ENCODE peak calls at places on chromosome 7, in seven cellular contexts. J is A549, O is ovary, T is lower leg skin, I is stomach, K is right lobe of liver, B is tibial nerve. L is an unnamed sample.

GRCh38 chr7:196778-197321 is 4.5 kb downstream of the FAM20C start:
- DNase-seq in J (no peak), O (no peak), T (no peak), I (no peak), K (no peak), B (no peak), L (no peak)

GRCh38 chr7:156539999-156540398 is 100.6 kb upstream of the RNF32 start:
- DNase-seq in J (no peak), O (no peak), T (no peak), I (no peak), K (no peak), B (no peak), L (no peak)

GRCh38 chr7:47495269-47495875 is 86.5 kb downstream of the TNS3 start:
- DNase-seq in J (no peak), O (no peak), T (no peak), I (no peak), K (no peak), B (no peak), L (no peak)

GRCh38 chr7:19587291-19587690 is 121.5 kb downstream of the POLR1F start:
- DNase-seq in J (no peak), O (no peak), T (no peak), I (no peak), K (no peak), B (no peak), L (no peak)

GRCh38 chr7:19715499-19715898 is 6.7 kb upstream of the POLR1F start:
- DNase-seq in J (no peak), O (no peak), T (no peak), I (no peak), K (no peak), B (no peak), L (no peak)

GRCh38 chr7:95509199-95509598 is 23.5 kb downstream of the ASB4 start:
- DNase-seq in J (no peak), O (no peak), T (no peak), I (no peak), K (no peak), B (no peak), L (no peak)

GRCh38 chr7:128450409-128450808 is 5.3 kb upstream of the HILPDA start:
- DNase-seq in J (no peak), O (no peak), T (no peak), I (no peak), K (no peak), B (no peak), L (no peak)

GRCh38 chr7:149285581-149285975 is 23.6 kb downstream of the ZNF783 start:
- DNase-seq in J (peak; percentile 36), O (peak; percentile 55), T (no peak), I (no peak), K (no peak), B (no peak), L (peak; percentile 22)

GRCh38 chr7:38846280-38846679 is 62.7 kb downstream of the VPS41 start:
- DNase-seq in J (peak; percentile 21), O (no peak), T (no peak), I (no peak), K (no peak), B (no peak), L (no peak)

DNA sequence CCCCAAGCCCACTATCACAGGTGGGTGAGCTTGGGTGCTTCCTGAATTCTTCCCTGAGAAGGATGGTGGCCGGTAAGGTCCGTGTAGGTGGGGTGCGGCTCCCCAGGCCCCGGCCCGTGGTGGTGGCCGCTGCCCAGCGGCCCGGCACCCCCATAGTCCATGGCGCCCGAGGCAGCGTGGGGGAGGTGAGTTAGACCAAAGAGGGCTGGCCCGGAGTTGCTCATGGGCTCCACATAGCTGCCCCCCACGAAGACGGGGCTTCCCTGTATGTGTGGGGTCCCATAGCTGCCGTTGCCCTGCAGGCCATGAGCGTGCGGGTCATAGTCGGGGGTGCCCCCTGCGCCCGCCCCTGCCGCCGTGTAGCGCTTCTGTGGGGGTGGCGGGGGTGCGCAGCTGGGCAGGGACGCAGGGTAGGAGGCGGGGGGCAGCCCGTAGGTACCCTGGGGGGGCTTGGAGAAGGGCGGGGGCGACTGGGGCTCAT is 5.5 kb upstream of the HOXA2 start:
- DNase-seq in J (no peak), O (no peak), T (no peak), I (no peak), K (no peak), B (no peak), L (peak; percentile 59)
- TF ChIP-seq POLR2A in J (no peak), O (no peak), T (no peak), I (no peak), K (no peak), B (no peak), L (no peak)

DNA sequence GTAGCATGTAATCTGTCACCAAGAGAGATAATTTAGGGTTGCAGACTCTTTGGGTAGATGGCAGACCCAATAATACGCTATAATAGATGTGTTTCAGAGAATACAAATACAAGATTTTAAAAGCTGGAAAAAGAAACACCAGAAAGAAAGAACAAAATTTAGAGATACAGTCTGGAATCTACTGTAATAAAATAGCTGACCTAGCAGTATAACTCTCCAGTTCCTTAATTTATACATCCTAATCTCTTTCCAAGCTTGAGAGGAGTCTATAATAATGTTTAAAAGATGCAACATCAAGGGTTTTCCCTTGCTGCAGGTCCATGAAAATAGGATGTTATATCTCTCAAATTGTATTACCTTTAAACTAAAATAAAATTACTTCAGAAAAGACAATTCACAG is 27.2 kb upstream of the GPR22 start:
- DNase-seq in J (no peak), O (no peak), T (no peak), I (no peak), K (no peak), B (no peak), L (no peak)
- TF ChIP-seq CTCF in J (no peak), O (no peak), T (no peak), I (no peak), K (no peak), B (no peak), L (no peak)

GRCh38 chr7:44066111-44066460 is 719 bp upstream of the PGAM2 start:
- DNase-seq in J (no peak), O (peak; percentile 4), T (no peak), I (no peak), K (no peak), B (no peak), L (no peak)
- TF ChIP-seq POLR2A in J (no peak), O (no peak), T (no peak), I (no peak), K (peak; percentile 2), B (no peak), L (no peak)

DNA sequence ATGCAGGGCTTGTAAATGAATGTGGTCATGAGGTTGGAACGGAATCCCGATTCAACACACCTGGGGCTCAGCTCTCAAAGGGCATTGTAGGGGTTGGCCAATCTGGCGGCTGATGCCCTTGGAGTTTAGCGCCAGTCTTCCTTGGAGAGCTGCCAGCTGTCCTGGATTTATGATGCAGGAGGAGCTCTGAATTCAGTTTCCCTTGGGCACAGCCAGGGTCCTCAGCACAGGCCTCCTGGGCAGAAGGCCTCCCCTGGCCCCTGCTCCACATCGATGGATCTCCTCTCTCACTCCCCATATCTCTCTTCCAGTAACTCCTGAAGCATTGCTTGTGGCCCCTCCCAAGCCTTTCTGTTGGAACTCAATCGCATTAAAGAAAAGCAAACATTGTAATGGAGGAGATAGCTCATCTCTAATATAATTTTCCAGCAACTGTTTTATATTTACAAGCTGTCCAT is 985 bp upstream of the CYTH3 start:
- DNase-seq in J (no peak), O (peak; percentile 51), T (no peak), I (no peak), K (peak; percentile 42), B (no peak), L (peak; percentile 82)
- TF ChIP-seq CTCF in J (no peak), O (no peak), T (no peak), I (no peak), K (no peak), B (no peak), L (no peak)

GRCh38 chr7:65750511-65751344 is 122.1 kb upstream of the VKORC1L1 start:
- DNase-seq in J (peak; percentile 83), O (peak; percentile 85), T (peak; percentile 82), I (peak; percentile 94), K (peak; percentile 94), B (peak; percentile 81), L (peak; percentile 87)
- TF ChIP-seq POLR2A in J (peak; percentile 81), O (peak; percentile 49), T (no peak), I (no peak), K (peak; percentile 62), B (peak; percentile 55), L (peak; percentile 57)

GRCh38 chr7:137091396-137091795 is 222.9 kb downstream of the CHRM2 start:
- DNase-seq in J (no peak), O (no peak), T (no peak), I (no peak), K (no peak), B (no peak), L (no peak)
- TF ChIP-seq CTCF in J (no peak), O (no peak), T (no peak), I (no peak), K (no peak), B (no peak), L (no peak)

GRCh38 chr7:105268511-105269392 is 120.0 kb downstream of the SRPK2 start:
- DNase-seq in J (peak; percentile 58), O (no peak), T (peak; percentile 24), I (no peak), K (no peak), B (no peak), L (no peak)
- TF ChIP-seq POLR2A in J (no peak), O (no peak), T (no peak), I (no peak), K (no peak), B (peak; percentile 77), L (no peak)

GRCh38 chr7:148155826-148156225 is 434.7 kb upstream of the C7orf33 start:
- DNase-seq in J (no peak), O (no peak), T (no peak), I (no peak), K (no peak), B (no peak), L (no peak)

GRCh38 chr7:148148456-148148855 is 442.1 kb upstream of the C7orf33 start:
- DNase-seq in J (no peak), O (no peak), T (no peak), I (no peak), K (no peak), B (no peak), L (no peak)

GRCh38 chr7:148149730-148150129 is 440.8 kb upstream of the C7orf33 start:
- DNase-seq in J (no peak), O (no peak), T (no peak), I (no peak), K (no peak), B (no peak), L (no peak)

GRCh38 chr7:148153611-148154010 is 437.0 kb upstream of the C7orf33 start:
- DNase-seq in J (no peak), O (peak; percentile 87), T (no peak), I (peak; percentile 93), K (peak; percentile 76), B (no peak), L (no peak)

DNA sequence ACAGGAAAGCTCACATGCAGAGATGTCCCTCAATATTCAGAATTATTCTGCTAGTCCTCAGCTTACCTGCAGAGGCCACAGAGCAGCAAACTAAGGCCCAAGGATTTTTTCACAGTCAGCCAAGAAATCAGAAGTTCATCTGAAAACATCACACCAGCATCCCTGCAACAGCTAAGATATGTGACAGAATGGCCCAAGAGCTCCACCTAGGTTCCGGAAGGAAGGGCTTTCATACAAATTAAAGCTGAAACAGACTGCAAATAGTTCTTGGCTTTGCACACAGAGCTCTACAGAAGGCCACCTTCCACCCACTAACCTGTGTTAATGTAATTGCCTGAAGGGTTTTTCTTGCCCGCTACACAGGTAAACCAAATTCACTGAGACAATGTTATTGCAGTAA is 438.8 kb upstream of the C7orf33 start:
- DNase-seq in J (no peak), O (no peak), T (no peak), I (no peak), K (no peak), B (no peak), L (no peak)
- TF ChIP-seq CTCF in J (no peak), O (no peak), T (no peak), I (no peak), K (peak; percentile 34), B (no peak), L (no peak)